ENCODE peak calls at places on chromosome 7, in eight cellular contexts. One of them, this sample, is unnamed.

GRCh38 chr7:130349911-130350782 is 5.5 kb downstream of the CPA5 start:
- DNase-seq in mammary epithelial cell: peak
- DNase-seq in neural progenitor cell: peak
- DNase-seq in tibial artery: no peak
- DNase-seq in prostate gland: no peak
- DNase-seq in HL-60: no peak
- DNase-seq in WERI-Rb-1: no peak
- DNase-seq in PC-9: no peak
- DNase-seq in this sample: no peak

GRCh38 chr7:103031781-103032180 is 42.8 kb downstream of the FBXL13 start:
- DNase-seq in neural progenitor cell: no peak
- DNase-seq in tibial artery: no peak
- DNase-seq in HL-60: no peak
- DNase-seq in WERI-Rb-1: no peak
- DNase-seq in mammary epithelial cell: no peak
- DNase-seq in prostate gland: no peak
- DNase-seq in PC-9: no peak
- DNase-seq in this sample: no peak

GRCh38 chr7:45000096-45001032 is at the start of gene CCM2:
- DNase-seq in WERI-Rb-1: no peak
- DNase-seq in prostate gland: no peak
- DNase-seq in tibial artery: peak
- DNase-seq in HL-60: peak
- DNase-seq in mammary epithelial cell: no peak
- DNase-seq in neural progenitor cell: peak
- DNase-seq in PC-9: no peak
- DNase-seq in this sample: peak

GRCh38 chr7:73391396-73391795 is 42.2 kb upstream of the FZD9 start:
- DNase-seq in tibial artery: no peak
- DNase-seq in HL-60: no peak
- DNase-seq in prostate gland: no peak
- DNase-seq in neural progenitor cell: no peak
- DNase-seq in mammary epithelial cell: no peak
- DNase-seq in PC-9: no peak
- DNase-seq in WERI-Rb-1: no peak
- DNase-seq in this sample: no peak

GRCh38 chr7:28623105-28623730 is 210.9 kb downstream of the CREB5 start:
- DNase-seq in neural progenitor cell: no peak
- DNase-seq in tibial artery: no peak
- DNase-seq in HL-60: no peak
- DNase-seq in mammary epithelial cell: no peak
- DNase-seq in PC-9: no peak
- DNase-seq in WERI-Rb-1: no peak
- DNase-seq in prostate gland: no peak
- DNase-seq in this sample: no peak

GRCh38 chr7:11841657-11842056 is 9.7 kb upstream of the THSD7A start:
- DNase-seq in tibial artery: no peak
- DNase-seq in neural progenitor cell: no peak
- DNase-seq in prostate gland: no peak
- DNase-seq in PC-9: no peak
- DNase-seq in mammary epithelial cell: no peak
- DNase-seq in WERI-Rb-1: no peak
- DNase-seq in HL-60: no peak
- DNase-seq in this sample: no peak

GRCh38 chr7:76278540-76278939 is 23.9 kb upstream of the HSPB1 start:
- DNase-seq in neural progenitor cell: no peak
- DNase-seq in tibial artery: no peak
- DNase-seq in HL-60: no peak
- DNase-seq in prostate gland: no peak
- DNase-seq in PC-9: no peak
- DNase-seq in mammary epithelial cell: no peak
- DNase-seq in WERI-Rb-1: no peak
- DNase-seq in this sample: no peak

GRCh38 chr7:47471358-47471703 is 110.6 kb downstream of the TNS3 start:
- DNase-seq in tibial artery: no peak
- DNase-seq in PC-9: no peak
- DNase-seq in neural progenitor cell: no peak
- DNase-seq in prostate gland: no peak
- DNase-seq in WERI-Rb-1: no peak
- DNase-seq in mammary epithelial cell: no peak
- DNase-seq in HL-60: no peak
- DNase-seq in this sample: no peak

GRCh38 chr7:12094365-12094921 is 116.7 kb upstream of the TMEM106B start:
- DNase-seq in tibial artery: no peak
- DNase-seq in prostate gland: no peak
- DNase-seq in PC-9: no peak
- DNase-seq in HL-60: no peak
- DNase-seq in WERI-Rb-1: no peak
- DNase-seq in mammary epithelial cell: no peak
- DNase-seq in neural progenitor cell: peak
- DNase-seq in this sample: no peak

GRCh38 chr7:66950311-66950710 is 29.3 kb downstream of the TMEM248 start:
- DNase-seq in neural progenitor cell: no peak
- DNase-seq in mammary epithelial cell: no peak
- DNase-seq in tibial artery: no peak
- DNase-seq in prostate gland: no peak
- DNase-seq in HL-60: no peak
- DNase-seq in PC-9: no peak
- DNase-seq in WERI-Rb-1: peak
- DNase-seq in this sample: no peak

GRCh38 chr7:3867847-3868246 is 566.8 kb downstream of the SDK1 start:
- DNase-seq in prostate gland: no peak
- DNase-seq in PC-9: no peak
- DNase-seq in neural progenitor cell: no peak
- DNase-seq in tibial artery: no peak
- DNase-seq in mammary epithelial cell: no peak
- DNase-seq in HL-60: no peak
- DNase-seq in WERI-Rb-1: no peak
- DNase-seq in this sample: no peak

GRCh38 chr7:23012797-23013714 is 874 bp downstream of the HYCC1 start:
- DNase-seq in neural progenitor cell: peak
- DNase-seq in mammary epithelial cell: no peak
- DNase-seq in HL-60: no peak
- DNase-seq in PC-9: peak
- DNase-seq in prostate gland: peak
- DNase-seq in WERI-Rb-1: peak
- DNase-seq in tibial artery: peak
- DNase-seq in this sample: no peak

GRCh38 chr7:47418910-47419309 is 163.0 kb downstream of the TNS3 start:
- DNase-seq in WERI-Rb-1: no peak
- DNase-seq in tibial artery: no peak
- DNase-seq in mammary epithelial cell: peak
- DNase-seq in neural progenitor cell: no peak
- DNase-seq in prostate gland: no peak
- DNase-seq in PC-9: no peak
- DNase-seq in HL-60: no peak
- DNase-seq in this sample: no peak

GRCh38 chr7:122674502-122674901 is 24.4 kb downstream of the RNF133 start:
- DNase-seq in HL-60: no peak
- DNase-seq in neural progenitor cell: no peak
- DNase-seq in mammary epithelial cell: peak
- DNase-seq in WERI-Rb-1: no peak
- DNase-seq in tibial artery: no peak
- DNase-seq in PC-9: no peak
- DNase-seq in prostate gland: peak
- DNase-seq in this sample: no peak

GRCh38 chr7:42262907-42263466 is 26.0 kb upstream of the GLI3 start:
- DNase-seq in neural progenitor cell: peak
- DNase-seq in tibial artery: peak
- DNase-seq in HL-60: no peak
- DNase-seq in WERI-Rb-1: peak
- DNase-seq in PC-9: no peak
- DNase-seq in mammary epithelial cell: peak
- DNase-seq in prostate gland: peak
- DNase-seq in this sample: peak

GRCh38 chr7:141737118-141737835 is 881 bp upstream of the SSBP1 start:
- DNase-seq in PC-9: peak
- DNase-seq in WERI-Rb-1: no peak
- DNase-seq in prostate gland: no peak
- DNase-seq in mammary epithelial cell: peak
- DNase-seq in neural progenitor cell: no peak
- DNase-seq in HL-60: peak
- DNase-seq in tibial artery: no peak
- DNase-seq in this sample: peak

GRCh38 chr7:2482725-2483451 is 6.7 kb upstream of the GRIFIN start:
- DNase-seq in prostate gland: no peak
- DNase-seq in tibial artery: no peak
- DNase-seq in neural progenitor cell: no peak
- DNase-seq in WERI-Rb-1: no peak
- DNase-seq in PC-9: no peak
- DNase-seq in mammary epithelial cell: no peak
- DNase-seq in HL-60: no peak
- DNase-seq in this sample: no peak
- TF ChIP-seq CTCF in prostate gland: no peak
- TF ChIP-seq CTCF in tibial artery: no peak
- TF ChIP-seq CTCF in neural progenitor cell: peak
- TF ChIP-seq CTCF in WERI-Rb-1: peak
- TF ChIP-seq CTCF in PC-9: peak
- TF ChIP-seq CTCF in mammary epithelial cell: no peak
- TF ChIP-seq CTCF in HL-60: no peak
- TF ChIP-seq CTCF in this sample: no peak

GRCh38 chr7:99410635-99411034 is 1.9 kb downstream of the BUD31 start:
- DNase-seq in neural progenitor cell: no peak
- DNase-seq in mammary epithelial cell: no peak
- DNase-seq in WERI-Rb-1: no peak
- DNase-seq in PC-9: no peak
- DNase-seq in prostate gland: no peak
- DNase-seq in tibial artery: no peak
- DNase-seq in HL-60: no peak
- DNase-seq in this sample: no peak

GRCh38 chr7:99408347-99409191 is at the start of the genes BUD31 and PDAP1:
- DNase-seq in prostate gland: peak
- DNase-seq in tibial artery: peak
- DNase-seq in neural progenitor cell: peak
- DNase-seq in PC-9: peak
- DNase-seq in WERI-Rb-1: peak
- DNase-seq in HL-60: peak
- DNase-seq in mammary epithelial cell: peak
- DNase-seq in this sample: peak

GRCh38 chr7:99409192-99409572 is 413 bp downstream of the BUD31 start:
- DNase-seq in PC-9: no peak
- DNase-seq in HL-60: no peak
- DNase-seq in tibial artery: no peak
- DNase-seq in mammary epithelial cell: no peak
- DNase-seq in neural progenitor cell: no peak
- DNase-seq in WERI-Rb-1: no peak
- DNase-seq in prostate gland: no peak
- DNase-seq in this sample: no peak

GRCh38 chr7:99407849-99408346 is 499 bp downstream of the PDAP1 start:
- DNase-seq in WERI-Rb-1: peak
- DNase-seq in mammary epithelial cell: peak
- DNase-seq in HL-60: no peak
- DNase-seq in tibial artery: peak
- DNase-seq in PC-9: peak
- DNase-seq in prostate gland: no peak
- DNase-seq in neural progenitor cell: peak
- DNase-seq in this sample: peak

GRCh38 chr7:99409814-99410213 is 1.0 kb downstream of the BUD31 start:
- DNase-seq in PC-9: no peak
- DNase-seq in WERI-Rb-1: no peak
- DNase-seq in mammary epithelial cell: no peak
- DNase-seq in tibial artery: no peak
- DNase-seq in neural progenitor cell: no peak
- DNase-seq in HL-60: no peak
- DNase-seq in prostate gland: no peak
- DNase-seq in this sample: no peak
- H3K27ac ChIP-seq in PC-9: peak
- H3K27ac ChIP-seq in WERI-Rb-1: peak
- H3K27ac ChIP-seq in mammary epithelial cell: peak
- H3K27ac ChIP-seq in tibial artery: peak
- H3K27ac ChIP-seq in neural progenitor cell: no peak
- H3K27ac ChIP-seq in HL-60: peak
- H3K27ac ChIP-seq in prostate gland: peak
- H3K27ac ChIP-seq in this sample: peak

GRCh38 chr7:144784943-144785342 is 50.9 kb downstream of the TPK1 start:
- DNase-seq in prostate gland: no peak
- DNase-seq in mammary epithelial cell: no peak
- DNase-seq in WERI-Rb-1: no peak
- DNase-seq in PC-9: no peak
- DNase-seq in neural progenitor cell: no peak
- DNase-seq in HL-60: no peak
- DNase-seq in tibial artery: peak
- DNase-seq in this sample: no peak
- TF ChIP-seq CTCF in prostate gland: no peak
- TF ChIP-seq CTCF in mammary epithelial cell: no peak
- TF ChIP-seq CTCF in WERI-Rb-1: no peak
- TF ChIP-seq CTCF in PC-9: no peak
- TF ChIP-seq CTCF in neural progenitor cell: no peak
- TF ChIP-seq CTCF in HL-60: no peak
- TF ChIP-seq CTCF in tibial artery: no peak
- TF ChIP-seq CTCF in this sample: no peak

GRCh38 chr7:96436880-96437279 is 115.0 kb upstream of the SLC25A13 start:
- DNase-seq in WERI-Rb-1: no peak
- DNase-seq in HL-60: no peak
- DNase-seq in prostate gland: no peak
- DNase-seq in mammary epithelial cell: no peak
- DNase-seq in neural progenitor cell: no peak
- DNase-seq in PC-9: no peak
- DNase-seq in tibial artery: no peak
- DNase-seq in this sample: no peak
- H3K27ac ChIP-seq in WERI-Rb-1: no peak
- H3K27ac ChIP-seq in HL-60: no peak
- H3K27ac ChIP-seq in prostate gland: no peak
- H3K27ac ChIP-seq in mammary epithelial cell: no peak
- H3K27ac ChIP-seq in neural progenitor cell: no peak
- H3K27ac ChIP-seq in PC-9: no peak
- H3K27ac ChIP-seq in tibial artery: no peak
- H3K27ac ChIP-seq in this sample: no peak

DNA sequence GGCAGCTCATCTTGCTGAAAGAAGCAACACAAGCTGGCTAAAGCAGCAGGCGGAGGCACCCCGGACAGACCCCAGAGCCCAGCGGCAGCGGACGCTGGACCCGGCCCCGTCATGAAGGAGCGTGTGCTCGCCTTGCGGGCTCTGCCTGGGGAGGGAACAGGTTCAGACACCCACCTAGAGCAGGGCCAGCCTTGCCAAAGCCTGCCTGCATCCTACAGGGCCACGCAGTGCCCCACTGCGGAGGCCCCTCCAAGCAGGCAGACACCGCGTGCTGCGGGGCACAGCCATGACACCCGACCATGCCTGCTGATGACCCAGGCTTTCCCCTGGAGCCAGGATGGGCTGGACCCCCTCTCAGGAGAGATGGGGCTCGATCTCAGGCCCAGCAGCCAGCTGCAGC is 91.7 kb downstream of the MAD1L1 start:
- DNase-seq in HL-60: no peak
- DNase-seq in neural progenitor cell: no peak
- DNase-seq in prostate gland: no peak
- DNase-seq in WERI-Rb-1: no peak
- DNase-seq in tibial artery: no peak
- DNase-seq in mammary epithelial cell: no peak
- DNase-seq in PC-9: no peak
- DNase-seq in this sample: no peak
- TF ChIP-seq CTCF in HL-60: no peak
- TF ChIP-seq CTCF in neural progenitor cell: no peak
- TF ChIP-seq CTCF in prostate gland: no peak
- TF ChIP-seq CTCF in WERI-Rb-1: no peak
- TF ChIP-seq CTCF in tibial artery: no peak
- TF ChIP-seq CTCF in mammary epithelial cell: no peak
- TF ChIP-seq CTCF in PC-9: no peak
- TF ChIP-seq CTCF in this sample: no peak